ENCODE peak calls at places on chromosomes 12 and 14, in five cellular contexts. S is MM.1S, N is H9, Z is NCI-H460, K is DMS53. A is an unnamed sample.

GRCh38 chr12:11105546-11105945 is 13.4 kb upstream of the TAS2R43 start:
- DNase-seq in N (no peak), K (no peak), Z (no peak), S (no peak), A (no peak)

GRCh38 chr12:29750131-29750927 is 33.4 kb downstream of the TMTC1 start:
- DNase-seq in K (no peak), S (peak), N (no peak), Z (no peak), A (no peak)

GRCh38 chr12:57612711-57613426 is 1.6 kb downstream of the ARHGEF25 start:
- DNase-seq in S (no peak), N (no peak), K (no peak), Z (no peak), A (no peak)

GRCh38 chr12:20280515-20280914 is 87.8 kb upstream of the PDE3A start:
- DNase-seq in N (no peak), S (no peak), K (no peak), Z (no peak), A (no peak)

GRCh38 chr14:75831455-75831854 is 150.3 kb downstream of the TGFB3 start:
- DNase-seq in S (no peak), Z (no peak), N (no peak), K (peak), A (no peak)

GRCh38 chr12:513446-513845 is 53.7 kb downstream of the B4GALNT3 start:
- DNase-seq in Z (no peak), K (no peak), S (no peak), N (no peak), A (no peak)

GRCh38 chr14:51582437-51582836 is 69.3 kb upstream of the FRMD6 start:
- DNase-seq in N (no peak), S (no peak), Z (peak), K (no peak), A (no peak)

GRCh38 chr14:54796961-54797360 is 105.7 kb downstream of the GCH1 start:
- DNase-seq in Z (no peak), K (no peak), N (no peak), S (no peak), A (peak)

GRCh38 chr12:92290016-92290685 is 144.5 kb upstream of the BTG1 start:
- DNase-seq in N (no peak), Z (no peak), S (no peak), K (peak), A (peak)

GRCh38 chr12:45077259-45077658 is 26.4 kb upstream of the DBX2 start:
- DNase-seq in S (no peak), Z (no peak), N (no peak), K (no peak), A (no peak)

GRCh38 chr14:85471156-85471555 is 58.8 kb upstream of the FLRT2 start:
- DNase-seq in N (no peak), Z (no peak), K (no peak), S (no peak), A (no peak)

GRCh38 chr14:94584591-94585280 is 3.5 kb downstream of the SERPINA5 start:
- DNase-seq in N (no peak), K (no peak), Z (no peak), S (no peak), A (no peak)

GRCh38 chr12:29582677-29583076 is 85.2 kb upstream of the OVCH1 start:
- DNase-seq in Z (no peak), K (no peak), S (no peak), N (no peak), A (no peak)

GRCh38 chr12:67237231-67237630 is 31.9 kb upstream of the CAND1 start:
- DNase-seq in N (peak), Z (no peak), K (no peak), S (no peak), A (no peak)

GRCh38 chr12:64491718-64492117 is 39.8 kb downstream of the TBK1 start:
- DNase-seq in S (no peak), N (no peak), Z (no peak), K (no peak), A (no peak)

GRCh38 chr12:32482226-32482625 is 82.9 kb downstream of the FGD4 start:
- DNase-seq in N (no peak), Z (no peak), K (no peak), S (peak), A (no peak)

GRCh38 chr14:53103941-53104340 is 49.2 kb downstream of the DDHD1 start:
- DNase-seq in S (no peak), N (no peak), K (no peak), Z (no peak), A (no peak)

GRCh38 chr12:57740656-57741412 is 2.3 kb upstream of the AGAP2 start:
- DNase-seq in Z (no peak), N (peak), S (peak), K (peak), A (no peak)

GRCh38 chr14:94345344-94346072 is 22.4 kb upstream of the SERPINA6 start:
- DNase-seq in S (no peak), Z (no peak), N (no peak), K (peak), A (peak)

GRCh38 chr14:22699801-22700564 is 55.8 kb upstream of the OR6J1 start:
- DNase-seq in Z (no peak), N (no peak), K (no peak), S (no peak), A (no peak)

GRCh38 chr14:100566119-100566518 is 21.1 kb downstream of the BEGAIN start:
- DNase-seq in S (no peak), N (no peak), K (peak), Z (no peak), A (no peak)

GRCh38 chr14:90453401-90453951 is 56.6 kb downstream of the CALM1 start:
- DNase-seq in K (peak), Z (no peak), S (no peak), N (no peak), A (no peak)

GRCh38 chr12:25054076-25054782 is 105.3 kb upstream of the BCAT1 start:
- DNase-seq in K (peak), S (no peak), N (no peak), Z (no peak), A (no peak)

GRCh38 chr12:31519525-31519924 is 71.4 kb downstream of the DENND5B start:
- DNase-seq in S (no peak), K (no peak), Z (no peak), N (no peak), A (no peak)

GRCh38 chr12:122669397-122670070 is 33.6 kb downstream of the HCAR2 start:
- DNase-seq in Z (no peak), K (no peak), N (no peak), S (no peak), A (peak)

GRCh38 chr14:26293909-26294308 is 303.9 kb downstream of the NOVA1 start:
- DNase-seq in S (no peak), N (no peak), K (no peak), Z (no peak), A (no peak)

GRCh38 chr14:104350463-104351185 is 212.2 kb downstream of the KIF26A start:
- DNase-seq in S (no peak), Z (no peak), K (no peak), N (no peak), A (no peak)

GRCh38 chr12:77045183-77045582 is 20.2 kb downstream of the E2F7 start:
- DNase-seq in S (no peak), Z (no peak), K (no peak), N (no peak), A (no peak)

GRCh38 chr14:76181546-76181945 is 29.8 kb downstream of the GPATCH2L start:
- DNase-seq in Z (no peak), S (no peak), K (peak), N (no peak), A (no peak)

GRCh38 chr14:90545966-90546751 is 149.3 kb downstream of the CALM1 start:
- DNase-seq in S (no peak), N (no peak), Z (no peak), K (no peak), A (no peak)

GRCh38 chr12:29599397-29599796 is 101.9 kb upstream of the OVCH1 start:
- DNase-seq in Z (no peak), S (no peak), N (no peak), K (no peak), A (peak)

GRCh38 chr14:94313991-94314655 is 9.0 kb downstream of the SERPINA6 start:
- DNase-seq in N (no peak), S (no peak), K (no peak), Z (no peak), A (no peak)

GRCh38 chr12:13223176-13223806 is 26.8 kb downstream of the EMP1 start:
- DNase-seq in Z (peak), S (no peak), N (no peak), K (peak), A (peak)

GRCh38 chr12:123050331-123050809 is 69.9 kb downstream of the ARL6IP4 start:
- DNase-seq in Z (no peak), S (no peak), N (no peak), K (no peak), A (no peak)

GRCh38 chr12:18658829-18659228 is 79.0 kb downstream of the PLCZ1 start:
- DNase-seq in K (peak), S (no peak), N (no peak), Z (no peak), A (no peak)

GRCh38 chr14:59406454-59407245 is 58.5 kb downstream of the GPR135 start:
- DNase-seq in N (no peak), S (no peak), K (no peak), Z (no peak), A (no peak)

GRCh38 chr12:94282675-94283074 is 134.3 kb downstream of the PLXNC1 start:
- DNase-seq in Z (no peak), K (no peak), S (no peak), N (no peak), A (no peak)